ENCODE peak calls at places on chromosomes 3 and 15, in nine cellular contexts. One of them, this sample, is unnamed.

GRCh38 chr3:36244728-36245127 is 135.6 kb upstream of the STAC start:
- DNase-seq in HCT116: no peak
- DNase-seq in CD4-positive, alpha-beta memory T cell: no peak
- DNase-seq in stimulated activated CD8-positive, alpha-beta memory T cell treated with anti-CD3 and anti-CD28 coated beads, Interleukin-15, amount 100 ng/mL, for 1 hour: no peak
- DNase-seq in COR-L47: no peak
- DNase-seq in activated CD4-positive, alpha-beta T cell treated with anti-CD3 and anti-CD28 coated beads, Interleukin-2, amount 10 ng/mL, durations not matched to agents 7 days and 5 days: no peak
- DNase-seq in hippocampal formation: no peak
- DNase-seq in stimulated activated CD4-positive, alpha-beta T cell treated with anti-CD3 and anti-CD28 coated beads, Interleukin-1b, Interleukin-23, amount 100 ng/mL, for 24 hours: no peak
- DNase-seq in mesothelial cell of epicardium: no peak
- DNase-seq in this sample: no peak

GRCh38 chr15:80015156-80015555 is 44.2 kb upstream of the BCL2A1 start:
- DNase-seq in hippocampal formation: no peak
- DNase-seq in stimulated activated CD4-positive, alpha-beta T cell treated with anti-CD3 and anti-CD28 coated beads, Interleukin-1b, Interleukin-23, amount 100 ng/mL, for 24 hours: no peak
- DNase-seq in HCT116: no peak
- DNase-seq in mesothelial cell of epicardium: no peak
- DNase-seq in CD4-positive, alpha-beta memory T cell: no peak
- DNase-seq in stimulated activated CD8-positive, alpha-beta memory T cell treated with anti-CD3 and anti-CD28 coated beads, Interleukin-15, amount 100 ng/mL, for 1 hour: no peak
- DNase-seq in COR-L47: no peak
- DNase-seq in activated CD4-positive, alpha-beta T cell treated with anti-CD3 and anti-CD28 coated beads, Interleukin-2, amount 10 ng/mL, durations not matched to agents 7 days and 5 days: no peak
- DNase-seq in this sample: no peak

GRCh38 chr3:70916375-70917055 is 604.1 kb upstream of the MDFIC2 start:
- DNase-seq in stimulated activated CD8-positive, alpha-beta memory T cell treated with anti-CD3 and anti-CD28 coated beads, Interleukin-15, amount 100 ng/mL, for 1 hour: no peak
- DNase-seq in stimulated activated CD4-positive, alpha-beta T cell treated with anti-CD3 and anti-CD28 coated beads, Interleukin-1b, Interleukin-23, amount 100 ng/mL, for 24 hours: no peak
- DNase-seq in hippocampal formation: no peak
- DNase-seq in activated CD4-positive, alpha-beta T cell treated with anti-CD3 and anti-CD28 coated beads, Interleukin-2, amount 10 ng/mL, durations not matched to agents 7 days and 5 days: no peak
- DNase-seq in HCT116: no peak
- DNase-seq in COR-L47: no peak
- DNase-seq in mesothelial cell of epicardium: peak
- DNase-seq in CD4-positive, alpha-beta memory T cell: no peak
- DNase-seq in this sample: no peak

GRCh38 chr15:41961803-41962202 is 10.6 kb downstream of the EHD4 start:
- DNase-seq in stimulated activated CD8-positive, alpha-beta memory T cell treated with anti-CD3 and anti-CD28 coated beads, Interleukin-15, amount 100 ng/mL, for 1 hour: no peak
- DNase-seq in activated CD4-positive, alpha-beta T cell treated with anti-CD3 and anti-CD28 coated beads, Interleukin-2, amount 10 ng/mL, durations not matched to agents 7 days and 5 days: no peak
- DNase-seq in COR-L47: no peak
- DNase-seq in CD4-positive, alpha-beta memory T cell: no peak
- DNase-seq in stimulated activated CD4-positive, alpha-beta T cell treated with anti-CD3 and anti-CD28 coated beads, Interleukin-1b, Interleukin-23, amount 100 ng/mL, for 24 hours: no peak
- DNase-seq in mesothelial cell of epicardium: no peak
- DNase-seq in hippocampal formation: no peak
- DNase-seq in HCT116: no peak
- DNase-seq in this sample: no peak

GRCh38 chr3:125146601-125147490 is 65.7 kb downstream of the SLC12A8 start:
- DNase-seq in activated CD4-positive, alpha-beta T cell treated with anti-CD3 and anti-CD28 coated beads, Interleukin-2, amount 10 ng/mL, durations not matched to agents 7 days and 5 days: no peak
- DNase-seq in CD4-positive, alpha-beta memory T cell: no peak
- DNase-seq in stimulated activated CD8-positive, alpha-beta memory T cell treated with anti-CD3 and anti-CD28 coated beads, Interleukin-15, amount 100 ng/mL, for 1 hour: no peak
- DNase-seq in HCT116: no peak
- DNase-seq in COR-L47: no peak
- DNase-seq in mesothelial cell of epicardium: no peak
- DNase-seq in hippocampal formation: no peak
- DNase-seq in stimulated activated CD4-positive, alpha-beta T cell treated with anti-CD3 and anti-CD28 coated beads, Interleukin-1b, Interleukin-23, amount 100 ng/mL, for 24 hours: no peak
- DNase-seq in this sample: no peak

GRCh38 chr3:123854905-123855304 is 29.2 kb downstream of the MYLK start:
- DNase-seq in stimulated activated CD8-positive, alpha-beta memory T cell treated with anti-CD3 and anti-CD28 coated beads, Interleukin-15, amount 100 ng/mL, for 1 hour: no peak
- DNase-seq in mesothelial cell of epicardium: no peak
- DNase-seq in hippocampal formation: no peak
- DNase-seq in activated CD4-positive, alpha-beta T cell treated with anti-CD3 and anti-CD28 coated beads, Interleukin-2, amount 10 ng/mL, durations not matched to agents 7 days and 5 days: no peak
- DNase-seq in COR-L47: no peak
- DNase-seq in CD4-positive, alpha-beta memory T cell: no peak
- DNase-seq in HCT116: no peak
- DNase-seq in stimulated activated CD4-positive, alpha-beta T cell treated with anti-CD3 and anti-CD28 coated beads, Interleukin-1b, Interleukin-23, amount 100 ng/mL, for 24 hours: no peak
- DNase-seq in this sample: no peak

GRCh38 chr3:19013879-19014278 is 134.4 kb upstream of the KCNH8 start:
- DNase-seq in COR-L47: no peak
- DNase-seq in mesothelial cell of epicardium: no peak
- DNase-seq in hippocampal formation: no peak
- DNase-seq in CD4-positive, alpha-beta memory T cell: no peak
- DNase-seq in HCT116: no peak
- DNase-seq in activated CD4-positive, alpha-beta T cell treated with anti-CD3 and anti-CD28 coated beads, Interleukin-2, amount 10 ng/mL, durations not matched to agents 7 days and 5 days: no peak
- DNase-seq in stimulated activated CD8-positive, alpha-beta memory T cell treated with anti-CD3 and anti-CD28 coated beads, Interleukin-15, amount 100 ng/mL, for 1 hour: no peak
- DNase-seq in stimulated activated CD4-positive, alpha-beta T cell treated with anti-CD3 and anti-CD28 coated beads, Interleukin-1b, Interleukin-23, amount 100 ng/mL, for 24 hours: no peak
- DNase-seq in this sample: no peak

GRCh38 chr15:40430271-40430805 is 10.4 kb upstream of the BAHD1 start:
- DNase-seq in hippocampal formation: no peak
- DNase-seq in mesothelial cell of epicardium: no peak
- DNase-seq in stimulated activated CD8-positive, alpha-beta memory T cell treated with anti-CD3 and anti-CD28 coated beads, Interleukin-15, amount 100 ng/mL, for 1 hour: no peak
- DNase-seq in HCT116: no peak
- DNase-seq in CD4-positive, alpha-beta memory T cell: no peak
- DNase-seq in activated CD4-positive, alpha-beta T cell treated with anti-CD3 and anti-CD28 coated beads, Interleukin-2, amount 10 ng/mL, durations not matched to agents 7 days and 5 days: no peak
- DNase-seq in stimulated activated CD4-positive, alpha-beta T cell treated with anti-CD3 and anti-CD28 coated beads, Interleukin-1b, Interleukin-23, amount 100 ng/mL, for 24 hours: no peak
- DNase-seq in COR-L47: no peak
- DNase-seq in this sample: no peak

GRCh38 chr15:64865998-64866520 is 24.3 kb downstream of the PLEKHO2 start:
- DNase-seq in HCT116: no peak
- DNase-seq in activated CD4-positive, alpha-beta T cell treated with anti-CD3 and anti-CD28 coated beads, Interleukin-2, amount 10 ng/mL, durations not matched to agents 7 days and 5 days: no peak
- DNase-seq in mesothelial cell of epicardium: no peak
- DNase-seq in stimulated activated CD8-positive, alpha-beta memory T cell treated with anti-CD3 and anti-CD28 coated beads, Interleukin-15, amount 100 ng/mL, for 1 hour: no peak
- DNase-seq in stimulated activated CD4-positive, alpha-beta T cell treated with anti-CD3 and anti-CD28 coated beads, Interleukin-1b, Interleukin-23, amount 100 ng/mL, for 24 hours: no peak
- DNase-seq in CD4-positive, alpha-beta memory T cell: no peak
- DNase-seq in hippocampal formation: peak
- DNase-seq in COR-L47: no peak
- DNase-seq in this sample: peak

GRCh38 chr15:73870700-73871408 is 2.5 kb upstream of the TBC1D21 start:
- DNase-seq in COR-L47: no peak
- DNase-seq in activated CD4-positive, alpha-beta T cell treated with anti-CD3 and anti-CD28 coated beads, Interleukin-2, amount 10 ng/mL, durations not matched to agents 7 days and 5 days: no peak
- DNase-seq in hippocampal formation: no peak
- DNase-seq in stimulated activated CD4-positive, alpha-beta T cell treated with anti-CD3 and anti-CD28 coated beads, Interleukin-1b, Interleukin-23, amount 100 ng/mL, for 24 hours: no peak
- DNase-seq in HCT116: no peak
- DNase-seq in mesothelial cell of epicardium: no peak
- DNase-seq in CD4-positive, alpha-beta memory T cell: no peak
- DNase-seq in stimulated activated CD8-positive, alpha-beta memory T cell treated with anti-CD3 and anti-CD28 coated beads, Interleukin-15, amount 100 ng/mL, for 1 hour: no peak
- DNase-seq in this sample: no peak

This sample was measured in GM04504.